ENCODE peak calls at places on chromosomes 13 and 19, in five cellular contexts. X is neuronal stem cell, B is H9, L is IMR-90, V is mesendoderm. Y is an unnamed sample.

GRCh38 chr13:25253702-25254101 is 33.6 kb downstream of the MTMR6 start:
- DNase-seq in X (no peak), L (no peak), V (no peak), B (no peak), Y (no peak)

GRCh38 chr13:92379371-92379770 is 847.2 kb upstream of the GPC6 start:
- DNase-seq in V (no peak), B (no peak), L (no peak), X (no peak), Y (no peak)

GRCh38 chr19:45637890-45638667 is 1.1 kb downstream of the EML2 start:
- DNase-seq in X (no peak), B (peak; percentile 50), V (peak; percentile 80), L (peak; percentile 48), Y (peak; percentile 73)

GRCh38 chr13:79709526-79709925 is 228.6 kb downstream of the NDFIP2 start:
- DNase-seq in L (peak; percentile 13), V (no peak), B (no peak), X (no peak), Y (no peak)

GRCh38 chr19:49155830-49156346 is 692 bp upstream of the HRC start:
- DNase-seq in X (no peak), L (no peak), B (peak; percentile 56), V (peak; percentile 58), Y (no peak)

GRCh38 chr13:41621716-41622508 is 164.6 kb downstream of the RGCC start:
- DNase-seq in X (no peak), V (peak; percentile 37), L (peak; percentile 58), B (no peak), Y (peak; percentile 33)

GRCh38 chr13:112444001-112444311 is 67.8 kb downstream of the SPACA7 start:
- DNase-seq in X (peak; percentile 79), L (peak; percentile 42), B (peak; percentile 90), V (peak; percentile 82), Y (peak; percentile 26)

GRCh38 chr13:80037505-80037888 is 303.4 kb downstream of the SPRY2 start:
- DNase-seq in X (no peak), V (no peak), B (no peak), L (peak; percentile 95), Y (peak; percentile 90)

GRCh38 chr13:29594710-29595379 is 643 bp downstream of the SLC7A1 start:
- DNase-seq in L (peak; percentile 59), B (no peak), V (peak; percentile 33), X (peak; percentile 29), Y (peak; percentile 74)

GRCh38 chr13:79861731-79862130 is 380.8 kb downstream of the NDFIP2 start:
- DNase-seq in L (no peak), B (no peak), V (peak; percentile 60), X (no peak), Y (no peak)

GRCh38 chr13:49343255-49343654 is 95.5 kb downstream of the CDADC1 start:
- DNase-seq in V (no peak), X (no peak), B (no peak), L (no peak), Y (no peak)

GRCh38 chr19:1163283-1163933 is 10.7 kb downstream of the SBNO2 start:
- DNase-seq in V (no peak), X (no peak), L (no peak), B (no peak), Y (no peak)

GRCh38 chr13:52053460-52053859 is 29.0 kb downstream of the UTP14C start:
- DNase-seq in L (no peak), B (no peak), X (no peak), V (peak; percentile 47), Y (peak; percentile 6)

GRCh38 chr19:13130886-13131490 is 12.9 kb downstream of the NACC1 start:
- DNase-seq in V (no peak), L (no peak), B (peak; percentile 15), X (no peak), Y (no peak)

GRCh38 chr19:4081441-4082129 is 14.9 kb upstream of the ZBTB7A start:
- DNase-seq in X (no peak), V (peak; percentile 44), B (no peak), L (no peak), Y (no peak)

GRCh38 chr13:100521912-100522490 is 66.6 kb downstream of the GGACT start:
- DNase-seq in L (no peak), X (no peak), V (no peak), B (no peak), Y (no peak)
- H3K4me2 ChIP-seq in L (no peak overlapping the region), X (no peak overlapping the region), V (no peak overlapping the region), B (no peak overlapping the region), Y (no peak overlapping the region)

DNA sequence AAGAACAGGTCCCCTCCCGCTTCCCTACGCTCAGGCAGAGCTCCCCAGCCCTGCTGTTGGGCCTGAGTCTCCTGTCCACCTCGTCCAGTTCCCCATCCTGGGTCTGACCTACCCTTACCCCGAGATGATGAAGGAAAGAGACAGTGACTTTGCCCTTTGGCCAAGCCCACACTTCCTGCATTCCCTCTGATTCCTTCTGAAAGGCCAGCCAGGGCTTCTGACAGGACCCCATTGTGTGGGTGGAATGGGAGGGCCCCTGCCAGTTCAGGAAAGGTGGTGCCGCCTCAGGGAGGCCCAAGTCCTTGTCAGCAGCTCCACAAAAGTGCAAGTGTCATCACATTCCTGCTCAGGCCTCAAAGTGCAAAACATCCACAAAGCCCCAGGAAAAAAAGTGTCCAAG is 177.8 kb downstream of the PAN3 start:
- DNase-seq in V (no peak), X (no peak), L (no peak), B (no peak), Y (no peak)
- H3K23ac ChIP-seq in V (peak overlapping the region; percentile 60), X (no peak overlapping the region), L (no peak overlapping the region), B (no peak overlapping the region), Y (no peak overlapping the region)

GRCh38 chr19:34231439-34231838 is 22.9 kb upstream of the GARRE1 start:
- DNase-seq in X (no peak), B (no peak), V (no peak), L (no peak), Y (no peak)
- H3K4me2 ChIP-seq in X (no peak overlapping the region), B (no peak overlapping the region), V (no peak overlapping the region), L (no peak overlapping the region), Y (no peak overlapping the region)

GRCh38 chr19:5623397-5624153 is 692 bp downstream of the SAFB start:
- DNase-seq in X (no peak), L (no peak), V (no peak), B (no peak), Y (peak; percentile 17)
- H3K23ac ChIP-seq in X (peak overlapping the region; percentile 89), L (peak overlapping the region; percentile 96), V (peak overlapping the region; percentile 96), B (no peak overlapping the region), Y (peak overlapping the region; percentile 95)